ENCODE peak calls at places on chromosome 10, in seven cellular contexts. One of them, this sample, is unnamed.

GRCh38 chr10:131860806-131861440 is 39.9 kb upstream of the PPP2R2D start:
- DNase-seq in foreskin fibroblast: no peak
- DNase-seq in activated CD8-positive, alpha-beta memory T cell treated with anti-CD3 and anti-CD28 coated beads, Interleukin-2, amount 50 U/mL, for 4 hours: no peak
- DNase-seq in midbrain: no peak
- DNase-seq in WTC11: peak; percentile 43
- DNase-seq in GM12865: no peak
- DNase-seq in hepatocyte: no peak
- DNase-seq in this sample: no peak

GRCh38 chr10:3803295-3803883 is 18.4 kb upstream of the KLF6 start:
- DNase-seq in foreskin fibroblast: peak; percentile 59
- DNase-seq in activated CD8-positive, alpha-beta memory T cell treated with anti-CD3 and anti-CD28 coated beads, Interleukin-2, amount 50 U/mL, for 4 hours: no peak
- DNase-seq in midbrain: no peak
- DNase-seq in WTC11: no peak
- DNase-seq in GM12865: no peak
- DNase-seq in hepatocyte: peak; percentile 71
- DNase-seq in this sample: no peak

GRCh38 chr10:78634389-78634815 is 434.4 kb upstream of the ZMIZ1 start:
- DNase-seq in foreskin fibroblast: no peak
- DNase-seq in activated CD8-positive, alpha-beta memory T cell treated with anti-CD3 and anti-CD28 coated beads, Interleukin-2, amount 50 U/mL, for 4 hours: no peak
- DNase-seq in midbrain: no peak
- DNase-seq in WTC11: no peak
- DNase-seq in GM12865: peak; percentile 8
- DNase-seq in hepatocyte: peak; percentile 82
- DNase-seq in this sample: peak; percentile 24

GRCh38 chr10:26215923-26216576 is 524 bp upstream of the GAD2 start:
- DNase-seq in foreskin fibroblast: no peak
- DNase-seq in activated CD8-positive, alpha-beta memory T cell treated with anti-CD3 and anti-CD28 coated beads, Interleukin-2, amount 50 U/mL, for 4 hours: no peak
- DNase-seq in midbrain: no peak
- DNase-seq in WTC11: peak; percentile 77
- DNase-seq in GM12865: no peak
- DNase-seq in hepatocyte: peak; percentile 85
- DNase-seq in this sample: no peak

GRCh38 chr10:120422459-120422858 is 34.6 kb upstream of the PLPP4 start:
- DNase-seq in foreskin fibroblast: peak; percentile 40
- DNase-seq in activated CD8-positive, alpha-beta memory T cell treated with anti-CD3 and anti-CD28 coated beads, Interleukin-2, amount 50 U/mL, for 4 hours: no peak
- DNase-seq in midbrain: no peak
- DNase-seq in WTC11: no peak
- DNase-seq in GM12865: no peak
- DNase-seq in hepatocyte: peak; percentile 15
- DNase-seq in this sample: no peak

GRCh38 chr10:79129361-79129997 is 60.7 kb downstream of the ZMIZ1 start:
- DNase-seq in foreskin fibroblast: peak; percentile 60
- DNase-seq in activated CD8-positive, alpha-beta memory T cell treated with anti-CD3 and anti-CD28 coated beads, Interleukin-2, amount 50 U/mL, for 4 hours: no peak
- DNase-seq in midbrain: no peak
- DNase-seq in WTC11: peak; percentile 87
- DNase-seq in GM12865: no peak
- DNase-seq in hepatocyte: peak; percentile 61
- DNase-seq in this sample: no peak

GRCh38 chr10:67657775-67658174 is 38.2 kb downstream of the CTNNA3 start:
- DNase-seq in foreskin fibroblast: no peak
- DNase-seq in activated CD8-positive, alpha-beta memory T cell treated with anti-CD3 and anti-CD28 coated beads, Interleukin-2, amount 50 U/mL, for 4 hours: no peak
- DNase-seq in midbrain: peak; percentile 36
- DNase-seq in WTC11: peak; percentile 24
- DNase-seq in GM12865: peak; percentile 12
- DNase-seq in hepatocyte: no peak
- DNase-seq in this sample: no peak

GRCh38 chr10:13331641-13332040 is 16.5 kb downstream of the SEPHS1 start:
- DNase-seq in foreskin fibroblast: no peak
- DNase-seq in activated CD8-positive, alpha-beta memory T cell treated with anti-CD3 and anti-CD28 coated beads, Interleukin-2, amount 50 U/mL, for 4 hours: no peak
- DNase-seq in midbrain: no peak
- DNase-seq in WTC11: no peak
- DNase-seq in GM12865: no peak
- DNase-seq in hepatocyte: no peak
- DNase-seq in this sample: no peak

GRCh38 chr10:119680050-119680449 is 28.9 kb downstream of the BAG3 start:
- DNase-seq in foreskin fibroblast: peak; percentile 85
- DNase-seq in activated CD8-positive, alpha-beta memory T cell treated with anti-CD3 and anti-CD28 coated beads, Interleukin-2, amount 50 U/mL, for 4 hours: no peak
- DNase-seq in midbrain: no peak
- DNase-seq in WTC11: no peak
- DNase-seq in GM12865: no peak
- DNase-seq in hepatocyte: no peak
- DNase-seq in this sample: no peak

GRCh38 chr10:3825244-3825643 is 40.2 kb upstream of the KLF6 start:
- DNase-seq in foreskin fibroblast: peak; percentile 91
- DNase-seq in activated CD8-positive, alpha-beta memory T cell treated with anti-CD3 and anti-CD28 coated beads, Interleukin-2, amount 50 U/mL, for 4 hours: no peak
- DNase-seq in midbrain: no peak
- DNase-seq in WTC11: no peak
- DNase-seq in GM12865: no peak
- DNase-seq in hepatocyte: peak; percentile 85
- DNase-seq in this sample: no peak

GRCh38 chr10:17963431-17963830 is 11.7 kb downstream of the SLC39A12 start:
- DNase-seq in foreskin fibroblast: no peak
- DNase-seq in activated CD8-positive, alpha-beta memory T cell treated with anti-CD3 and anti-CD28 coated beads, Interleukin-2, amount 50 U/mL, for 4 hours: no peak
- DNase-seq in midbrain: no peak
- DNase-seq in WTC11: no peak
- DNase-seq in GM12865: no peak
- DNase-seq in hepatocyte: no peak
- DNase-seq in this sample: no peak

GRCh38 chr10:77702166-77702565 is 64.6 kb upstream of the KCNMA1 start:
- DNase-seq in foreskin fibroblast: peak; percentile 92
- DNase-seq in activated CD8-positive, alpha-beta memory T cell treated with anti-CD3 and anti-CD28 coated beads, Interleukin-2, amount 50 U/mL, for 4 hours: no peak
- DNase-seq in midbrain: no peak
- DNase-seq in WTC11: no peak
- DNase-seq in GM12865: peak; percentile 65
- DNase-seq in hepatocyte: peak; percentile 49
- DNase-seq in this sample: no peak

GRCh38 chr10:52883996-52884871 is 111.7 kb upstream of the MBL2 start:
- DNase-seq in foreskin fibroblast: peak; percentile 46
- DNase-seq in activated CD8-positive, alpha-beta memory T cell treated with anti-CD3 and anti-CD28 coated beads, Interleukin-2, amount 50 U/mL, for 4 hours: no peak
- DNase-seq in midbrain: peak; percentile 71
- DNase-seq in WTC11: peak; percentile 57
- DNase-seq in GM12865: peak; percentile 76
- DNase-seq in hepatocyte: peak; percentile 78
- DNase-seq in this sample: peak; percentile 24

GRCh38 chr10:3528271-3528670 is 256.7 kb downstream of the KLF6 start:
- DNase-seq in foreskin fibroblast: no peak
- DNase-seq in activated CD8-positive, alpha-beta memory T cell treated with anti-CD3 and anti-CD28 coated beads, Interleukin-2, amount 50 U/mL, for 4 hours: no peak
- DNase-seq in midbrain: no peak
- DNase-seq in WTC11: no peak
- DNase-seq in GM12865: no peak
- DNase-seq in hepatocyte: no peak
- DNase-seq in this sample: no peak

GRCh38 chr10:30435068-30435422 is 1.1 kb downstream of the MAP3K8 start:
- DNase-seq in foreskin fibroblast: no peak
- DNase-seq in activated CD8-positive, alpha-beta memory T cell treated with anti-CD3 and anti-CD28 coated beads, Interleukin-2, amount 50 U/mL, for 4 hours: no peak
- DNase-seq in midbrain: no peak
- DNase-seq in WTC11: no peak
- DNase-seq in GM12865: peak; percentile 50
- DNase-seq in hepatocyte: peak; percentile 62
- DNase-seq in this sample: no peak

GRCh38 chr10:34222359-34222758 is 592.7 kb downstream of the PARD3 start:
- DNase-seq in foreskin fibroblast: no peak
- DNase-seq in activated CD8-positive, alpha-beta memory T cell treated with anti-CD3 and anti-CD28 coated beads, Interleukin-2, amount 50 U/mL, for 4 hours: no peak
- DNase-seq in midbrain: no peak
- DNase-seq in WTC11: no peak
- DNase-seq in GM12865: no peak
- DNase-seq in hepatocyte: no peak
- DNase-seq in this sample: no peak

GRCh38 chr10:38094158-38094922 is at the start of gene ZNF37A:
- DNase-seq in foreskin fibroblast: peak; percentile 98
- DNase-seq in activated CD8-positive, alpha-beta memory T cell treated with anti-CD3 and anti-CD28 coated beads, Interleukin-2, amount 50 U/mL, for 4 hours: peak; percentile 89
- DNase-seq in midbrain: peak; percentile 98
- DNase-seq in WTC11: peak; percentile 66
- DNase-seq in GM12865: peak; percentile 98
- DNase-seq in hepatocyte: peak; percentile 89
- DNase-seq in this sample: peak; percentile 86

GRCh38 chr10:50846753-50847152 is 38.7 kb downstream of the A1CF start:
- DNase-seq in foreskin fibroblast: peak; percentile 59
- DNase-seq in activated CD8-positive, alpha-beta memory T cell treated with anti-CD3 and anti-CD28 coated beads, Interleukin-2, amount 50 U/mL, for 4 hours: no peak
- DNase-seq in midbrain: no peak
- DNase-seq in WTC11: no peak
- DNase-seq in GM12865: no peak
- DNase-seq in hepatocyte: no peak
- DNase-seq in this sample: no peak

GRCh38 chr10:103985726-103986125 is 18.8 kb downstream of the SLK start:
- DNase-seq in foreskin fibroblast: peak; percentile 42
- DNase-seq in activated CD8-positive, alpha-beta memory T cell treated with anti-CD3 and anti-CD28 coated beads, Interleukin-2, amount 50 U/mL, for 4 hours: no peak
- DNase-seq in midbrain: no peak
- DNase-seq in WTC11: no peak
- DNase-seq in GM12865: no peak
- DNase-seq in hepatocyte: no peak
- DNase-seq in this sample: no peak

GRCh38 chr10:6707329-6707728 is 127.3 kb upstream of the PRKCQ start:
- DNase-seq in foreskin fibroblast: no peak
- DNase-seq in activated CD8-positive, alpha-beta memory T cell treated with anti-CD3 and anti-CD28 coated beads, Interleukin-2, amount 50 U/mL, for 4 hours: no peak
- DNase-seq in midbrain: no peak
- DNase-seq in WTC11: no peak
- DNase-seq in GM12865: no peak
- DNase-seq in hepatocyte: no peak
- DNase-seq in this sample: no peak

GRCh38 chr10:74255800-74256422 is 104.9 kb downstream of the ADK start:
- DNase-seq in foreskin fibroblast: no peak
- DNase-seq in activated CD8-positive, alpha-beta memory T cell treated with anti-CD3 and anti-CD28 coated beads, Interleukin-2, amount 50 U/mL, for 4 hours: no peak
- DNase-seq in midbrain: peak; percentile 4
- DNase-seq in WTC11: no peak
- DNase-seq in GM12865: no peak
- DNase-seq in hepatocyte: no peak
- DNase-seq in this sample: no peak

GRCh38 chr10:108362956-108363355 is 1198.5 kb upstream of the SORCS1 start:
- DNase-seq in foreskin fibroblast: no peak
- DNase-seq in activated CD8-positive, alpha-beta memory T cell treated with anti-CD3 and anti-CD28 coated beads, Interleukin-2, amount 50 U/mL, for 4 hours: no peak
- DNase-seq in midbrain: no peak
- DNase-seq in WTC11: no peak
- DNase-seq in GM12865: no peak
- DNase-seq in hepatocyte: no peak
- DNase-seq in this sample: no peak

GRCh38 chr10:92590623-92591549 is 2.0 kb upstream of the KIF11 start:
- DNase-seq in foreskin fibroblast: peak; percentile 60
- DNase-seq in activated CD8-positive, alpha-beta memory T cell treated with anti-CD3 and anti-CD28 coated beads, Interleukin-2, amount 50 U/mL, for 4 hours: no peak
- DNase-seq in midbrain: peak; percentile 75
- DNase-seq in WTC11: peak; percentile 35
- DNase-seq in GM12865: peak; percentile 80
- DNase-seq in hepatocyte: peak; percentile 60
- DNase-seq in this sample: no peak

GRCh38 chr10:76303682-76304316 is 872.4 kb downstream of the LRMDA start:
- DNase-seq in foreskin fibroblast: peak; percentile 87
- DNase-seq in activated CD8-positive, alpha-beta memory T cell treated with anti-CD3 and anti-CD28 coated beads, Interleukin-2, amount 50 U/mL, for 4 hours: peak; percentile 16
- DNase-seq in midbrain: peak; percentile 67
- DNase-seq in WTC11: peak; percentile 76
- DNase-seq in GM12865: peak; percentile 55
- DNase-seq in hepatocyte: peak; percentile 89
- DNase-seq in this sample: peak; percentile 37

GRCh38 chr10:48390933-48391845 is 84.7 kb downstream of the MAPK8 start:
- DNase-seq in foreskin fibroblast: peak; percentile 72
- DNase-seq in activated CD8-positive, alpha-beta memory T cell treated with anti-CD3 and anti-CD28 coated beads, Interleukin-2, amount 50 U/mL, for 4 hours: no peak
- DNase-seq in midbrain: no peak
- DNase-seq in WTC11: no peak
- DNase-seq in GM12865: peak; percentile 35
- DNase-seq in hepatocyte: no peak
- DNase-seq in this sample: no peak

GRCh38 chr10:36469585-36469984 is 655.8 kb upstream of the ANKRD30A start:
- DNase-seq in foreskin fibroblast: peak; percentile 64
- DNase-seq in activated CD8-positive, alpha-beta memory T cell treated with anti-CD3 and anti-CD28 coated beads, Interleukin-2, amount 50 U/mL, for 4 hours: no peak
- DNase-seq in midbrain: no peak
- DNase-seq in WTC11: no peak
- DNase-seq in GM12865: no peak
- DNase-seq in hepatocyte: no peak
- DNase-seq in this sample: no peak

GRCh38 chr10:54469587-54470323 is 331.3 kb downstream of the PCDH15 start:
- DNase-seq in foreskin fibroblast: no peak
- DNase-seq in activated CD8-positive, alpha-beta memory T cell treated with anti-CD3 and anti-CD28 coated beads, Interleukin-2, amount 50 U/mL, for 4 hours: no peak
- DNase-seq in midbrain: no peak
- DNase-seq in WTC11: no peak
- DNase-seq in GM12865: peak; percentile 26
- DNase-seq in hepatocyte: peak; percentile 11
- DNase-seq in this sample: no peak

GRCh38 chr10:69936091-69936490 is 116.6 kb upstream of the MACROH2A2 start:
- DNase-seq in foreskin fibroblast: no peak
- DNase-seq in activated CD8-positive, alpha-beta memory T cell treated with anti-CD3 and anti-CD28 coated beads, Interleukin-2, amount 50 U/mL, for 4 hours: no peak
- DNase-seq in midbrain: peak; percentile 5
- DNase-seq in WTC11: peak; percentile 41
- DNase-seq in GM12865: peak; percentile 25
- DNase-seq in hepatocyte: no peak
- DNase-seq in this sample: no peak

GRCh38 chr10:47183726-47184084 is 116.3 kb upstream of the GDF10 start:
- DNase-seq in foreskin fibroblast: peak; percentile 67
- DNase-seq in activated CD8-positive, alpha-beta memory T cell treated with anti-CD3 and anti-CD28 coated beads, Interleukin-2, amount 50 U/mL, for 4 hours: no peak
- DNase-seq in midbrain: no peak
- DNase-seq in WTC11: no peak
- DNase-seq in GM12865: no peak
- DNase-seq in hepatocyte: no peak
- DNase-seq in this sample: no peak

GRCh38 chr10:9342865-9343450 is 1288.5 kb downstream of the GATA3 start:
- DNase-seq in foreskin fibroblast: peak; percentile 60
- DNase-seq in activated CD8-positive, alpha-beta memory T cell treated with anti-CD3 and anti-CD28 coated beads, Interleukin-2, amount 50 U/mL, for 4 hours: no peak
- DNase-seq in midbrain: peak; percentile 52
- DNase-seq in WTC11: no peak
- DNase-seq in GM12865: peak; percentile 46
- DNase-seq in hepatocyte: peak; percentile 67
- DNase-seq in this sample: peak; percentile 23

GRCh38 chr10:3107426-3107961 is 40.1 kb downstream of the PFKP start:
- DNase-seq in foreskin fibroblast: peak; percentile 57
- DNase-seq in activated CD8-positive, alpha-beta memory T cell treated with anti-CD3 and anti-CD28 coated beads, Interleukin-2, amount 50 U/mL, for 4 hours: no peak
- DNase-seq in midbrain: peak; percentile 88
- DNase-seq in WTC11: no peak
- DNase-seq in GM12865: no peak
- DNase-seq in hepatocyte: no peak
- DNase-seq in this sample: peak; percentile 63

GRCh38 chr10:112383325-112383724 is 9.4 kb downstream of the ACSL5 start:
- DNase-seq in foreskin fibroblast: peak; percentile 65
- DNase-seq in activated CD8-positive, alpha-beta memory T cell treated with anti-CD3 and anti-CD28 coated beads, Interleukin-2, amount 50 U/mL, for 4 hours: no peak
- DNase-seq in midbrain: no peak
- DNase-seq in WTC11: no peak
- DNase-seq in GM12865: no peak
- DNase-seq in hepatocyte: peak; percentile 86
- DNase-seq in this sample: no peak

GRCh38 chr10:87547734-87548311 is 43.1 kb downstream of the MINPP1 start:
- DNase-seq in foreskin fibroblast: peak; percentile 83
- DNase-seq in activated CD8-positive, alpha-beta memory T cell treated with anti-CD3 and anti-CD28 coated beads, Interleukin-2, amount 50 U/mL, for 4 hours: no peak
- DNase-seq in midbrain: no peak
- DNase-seq in WTC11: no peak
- DNase-seq in GM12865: no peak
- DNase-seq in hepatocyte: no peak
- DNase-seq in this sample: no peak

GRCh38 chr10:103884681-103885139 is 29.3 kb upstream of the SH3PXD2A start:
- DNase-seq in foreskin fibroblast: peak; percentile 80
- DNase-seq in activated CD8-positive, alpha-beta memory T cell treated with anti-CD3 and anti-CD28 coated beads, Interleukin-2, amount 50 U/mL, for 4 hours: no peak
- DNase-seq in midbrain: peak; percentile 74
- DNase-seq in WTC11: peak; percentile 31
- DNase-seq in GM12865: peak; percentile 45
- DNase-seq in hepatocyte: peak; percentile 76
- DNase-seq in this sample: peak; percentile 73

GRCh38 chr10:110498982-110499795 is 1.5 kb downstream of the DUSP5 start:
- DNase-seq in foreskin fibroblast: peak; percentile 72
- DNase-seq in activated CD8-positive, alpha-beta memory T cell treated with anti-CD3 and anti-CD28 coated beads, Interleukin-2, amount 50 U/mL, for 4 hours: no peak
- DNase-seq in midbrain: no peak
- DNase-seq in WTC11: peak; percentile 48
- DNase-seq in GM12865: peak; percentile 82
- DNase-seq in hepatocyte: peak; percentile 42
- DNase-seq in this sample: no peak

GRCh38 chr10:70693619-70694286 is 21.4 kb downstream of the ADAMTS14 start:
- DNase-seq in foreskin fibroblast: peak; percentile 98
- DNase-seq in activated CD8-positive, alpha-beta memory T cell treated with anti-CD3 and anti-CD28 coated beads, Interleukin-2, amount 50 U/mL, for 4 hours: no peak
- DNase-seq in midbrain: no peak
- DNase-seq in WTC11: no peak
- DNase-seq in GM12865: no peak
- DNase-seq in hepatocyte: peak; percentile 43
- DNase-seq in this sample: no peak

GRCh38 chr10:71078454-71079145 is 133.8 kb upstream of the UNC5B start:
- DNase-seq in foreskin fibroblast: no peak
- DNase-seq in activated CD8-positive, alpha-beta memory T cell treated with anti-CD3 and anti-CD28 coated beads, Interleukin-2, amount 50 U/mL, for 4 hours: peak; percentile 4
- DNase-seq in midbrain: no peak
- DNase-seq in WTC11: peak; percentile 3
- DNase-seq in GM12865: no peak
- DNase-seq in hepatocyte: no peak
- DNase-seq in this sample: no peak

GRCh38 chr10:29841724-29842649 is 207.2 kb upstream of the SVIL start:
- DNase-seq in foreskin fibroblast: peak; percentile 66
- DNase-seq in activated CD8-positive, alpha-beta memory T cell treated with anti-CD3 and anti-CD28 coated beads, Interleukin-2, amount 50 U/mL, for 4 hours: no peak
- DNase-seq in midbrain: no peak
- DNase-seq in WTC11: peak; percentile 21
- DNase-seq in GM12865: no peak
- DNase-seq in hepatocyte: peak; percentile 75
- DNase-seq in this sample: no peak